ENCODE peak calls at places on chromosomes 2 and 18, in four cellular contexts. B, M, C and Y are unnamed samples.

GRCh38 chr18:32760391-32760790 is 12.4 kb downstream of the KLHL14 start:
- DNase-seq in B (no peak), M (no peak), C (peak), Y (no peak)

GRCh38 chr2:158890296-158890905 is 78.0 kb upstream of the TANC1 start:
- DNase-seq in B (no peak), M (no peak), C (no peak), Y (no peak)

GRCh38 chr18:59743561-59743960 is 46.3 kb upstream of the CCBE1 start:
- DNase-seq in B (no peak), M (no peak), C (no peak), Y (no peak)

GRCh38 chr2:4246364-4247131 is 543.2 kb downstream of the DCDC2C start:
- DNase-seq in B (no peak), M (no peak), C (no peak), Y (no peak)

GRCh38 chr2:222594679-222595078 is 61.2 kb downstream of the FARSB start:
- DNase-seq in B (no peak), M (no peak), C (peak), Y (no peak)

GRCh38 chr2:176115883-176116813 is at the start of gene HOXD10:
- DNase-seq in B (no peak), M (no peak), C (peak), Y (no peak)

GRCh38 chr18:58456625-58457024 is 172.3 kb downstream of the ALPK2 start:
- DNase-seq in B (no peak), M (no peak), C (peak), Y (peak)

GRCh38 chr2:33859191-33859590 is 260.1 kb upstream of the FAM98A start:
- DNase-seq in B (no peak), M (no peak), C (no peak), Y (no peak)

GRCh38 chr2:86417961-86418360 is 23.2 kb upstream of the KDM3A start:
- DNase-seq in B (no peak), M (no peak), C (no peak), Y (no peak)

GRCh38 chr18:67636597-67637385 is 120.3 kb upstream of the DSEL start:
- DNase-seq in B (no peak), M (no peak), C (no peak), Y (no peak)

GRCh38 chr2:86747708-86748627 is 27.9 kb downstream of the RMND5A start:
- DNase-seq in B (no peak), M (no peak), C (peak), Y (no peak)

GRCh38 chr18:75244336-75244735 is 33.7 kb downstream of the TSHZ1 start:
- DNase-seq in B (no peak), M (no peak), C (no peak), Y (no peak)

GRCh38 chr2:25936889-25937545 is 45.3 kb downstream of the KIF3C start:
- DNase-seq in B (no peak), M (no peak), C (no peak), Y (no peak)

GRCh38 chr2:68251855-68252406 is 401 bp downstream of the PPP3R1 start:
- DNase-seq in B (peak), M (peak), C (peak), Y (peak)

GRCh38 chr2:25684577-25684976 is 11.2 kb upstream of the DTNB start:
- DNase-seq in B (no peak), M (no peak), C (no peak), Y (no peak)

GRCh38 chr2:188324067-188324466 is 32.4 kb downstream of the GULP1 start:
- DNase-seq in B (no peak), M (no peak), C (no peak), Y (no peak)

GRCh38 chr18:62769216-62769615 is 53.9 kb downstream of the PHLPP1 start:
- DNase-seq in B (no peak), M (no peak), C (no peak), Y (no peak)